ENCODE peak calls at places on chromosome X, in seven cellular contexts. Z is GDM1, B is IMR-90, W is NCI-H2029 treated with DMSO at 0.1 percent for 48 hours, D is NCI-H510A treated with DMSO at 0.1 percent for 48 hours, E is T-cell, R is GM03348. C is an unnamed sample.

GRCh38 chrX:44675364-44676024 is 132.8 kb upstream of the FUNDC1 start:
- DNase-seq in B (peak; percentile 91), Z (no peak), R (peak; percentile 77), E (no peak), D (peak; percentile 71), W (no peak), C (no peak)

GRCh38 chrX:77749695-77750094 is 36.3 kb downstream of the ATRX start:
- DNase-seq in R (no peak), Z (no peak), B (peak; percentile 82), D (no peak), W (no peak), E (no peak), C (no peak)

GRCh38 chrX:38664285-38664684 is 102.9 kb downstream of the TSPAN7 start:
- DNase-seq in W (peak; percentile 21), Z (no peak), R (peak; percentile 35), D (peak; percentile 29), B (peak; percentile 43), E (no peak), C (no peak)

GRCh38 chrX:32170481-32170880 is 1040.9 kb downstream of the DMD start:
- DNase-seq in Z (no peak), E (no peak), D (no peak), B (no peak), W (no peak), R (no peak), C (no peak)

GRCh38 chrX:18075603-18076002 is 145.1 kb downstream of the BEND2 start:
- DNase-seq in Z (no peak), E (no peak), W (peak; percentile 15), D (peak; percentile 74), R (no peak), B (no peak), C (no peak)

GRCh38 chrX:13937370-13938052 is 92.2 kb downstream of the GEMIN8 start:
- DNase-seq in R (peak; percentile 8), W (no peak), D (peak; percentile 19), Z (no peak), B (peak; percentile 53), E (no peak), C (no peak)

GRCh38 chrX:129737921-129738320 is 858 bp upstream of the XPNPEP2 start:
- DNase-seq in E (no peak), R (peak; percentile 51), D (no peak), W (no peak), B (peak; percentile 65), Z (peak; percentile 8), C (peak; percentile 16)

GRCh38 chrX:57453901-57454300 is 137.9 kb upstream of the ZXDB start:
- DNase-seq in R (peak; percentile 17), Z (peak; percentile 4), D (no peak), E (peak; percentile 0), W (no peak), B (peak; percentile 4), C (no peak)

GRCh38 chrX:115588180-115588579 is 27.2 kb downstream of the PLS3 start:
- DNase-seq in B (no peak), W (no peak), R (no peak), E (no peak), Z (no peak), D (no peak), C (no peak)

GRCh38 chrX:153793291-153793690 is 884 bp downstream of the IDH3G start:
- DNase-seq in R (peak; percentile 10), D (no peak), W (no peak), Z (no peak), E (no peak), B (no peak), C (no peak)

GRCh38 chrX:19807414-19807813 is 80.0 kb downstream of the SH3KBP1 start:
- DNase-seq in D (no peak), B (no peak), R (no peak), W (no peak), Z (no peak), E (no peak), C (no peak)

GRCh38 chrX:130975947-130976346 is 72.9 kb upstream of the ENOX2 start:
- DNase-seq in Z (no peak), R (peak; percentile 37), E (peak; percentile 6), D (peak; percentile 60), W (peak; percentile 1), B (peak; percentile 48), C (peak; percentile 3)

GRCh38 chrX:15242899-15243555 is 26.9 kb downstream of the ASB9 start:
- DNase-seq in W (peak; percentile 0), E (peak; percentile 17), Z (no peak), B (peak; percentile 59), R (peak; percentile 54), D (peak; percentile 18), C (no peak)

GRCh38 chrX:128781506-128781905 is 729.3 kb upstream of the ACTRT1 start:
- DNase-seq in D (no peak), Z (peak; percentile 0), B (no peak), W (no peak), R (no peak), E (peak; percentile 7), C (no peak)

GRCh38 chrX:97126020-97126419 is 242.3 kb downstream of the RPA4 start:
- DNase-seq in D (no peak), B (peak; percentile 73), W (no peak), Z (no peak), E (no peak), R (peak; percentile 6), C (no peak)

GRCh38 chrX:22247169-22247568 is 25.5 kb upstream of the CBLL2 start:
- DNase-seq in E (no peak), D (no peak), R (peak; percentile 46), Z (no peak), W (no peak), B (peak; percentile 41), C (no peak)

GRCh38 chrX:119495734-119496520 is 27.7 kb downstream of the SLC25A5 start:
- DNase-seq in Z (no peak), E (peak; percentile 14), B (no peak), R (no peak), D (no peak), W (no peak), C (no peak)

GRCh38 chrX:43456906-43457305 is 199.2 kb upstream of the MAOA start:
- DNase-seq in E (no peak), B (no peak), W (no peak), Z (no peak), R (no peak), D (no peak), C (no peak)

GRCh38 chrX:47446971-47447370 is 36.1 kb downstream of the ZNF41 start:
- DNase-seq in R (no peak), E (no peak), Z (no peak), B (no peak), D (no peak), W (no peak), C (no peak)

GRCh38 chrX:44744828-44745227 is 99.0 kb upstream of the DUSP21 start:
- DNase-seq in Z (no peak), E (no peak), R (no peak), B (no peak), W (no peak), D (no peak), C (no peak)

GRCh38 chrX:120287513-120288112 is 23.6 kb downstream of the TMEM255A start:
- DNase-seq in W (no peak), D (no peak), R (no peak), Z (no peak), B (no peak), E (no peak), C (no peak)

GRCh38 chrX:111095974-111096870 is at the start of gene PAK3:
- DNase-seq in B (peak; percentile 64), D (peak; percentile 59), R (peak; percentile 65), Z (no peak), E (peak; percentile 2), W (no peak), C (no peak)

GRCh38 chrX:13821740-13822139 is 4.8 kb upstream of the GPM6B start:
- DNase-seq in Z (no peak), R (no peak), W (no peak), E (no peak), D (no peak), B (no peak), C (no peak)

GRCh38 chrX:9374537-9374936 is 90.3 kb upstream of the TBL1X start:
- DNase-seq in W (no peak), D (no peak), E (no peak), R (no peak), Z (no peak), B (no peak), C (no peak)

GRCh38 chrX:1480082-1480785 is 27.5 kb upstream of the ASMTL start:
- DNase-seq in R (no peak), D (no peak), Z (no peak), B (no peak), E (no peak), W (no peak), C (no peak)

GRCh38 chrX:68794486-68794885 is 34.3 kb upstream of the EFNB1 start:
- DNase-seq in W (peak; percentile 6), R (no peak), E (no peak), B (no peak), Z (no peak), D (peak; percentile 1), C (no peak)